ENCODE peak calls at places on chromosomes 4 and X, in four cellular contexts. F, A, H and S are unnamed samples.

GRCh38 chr4:153159728-153160221 is 44.5 kb upstream of the TRIM2 start:
- DNase-seq in H (no peak), F (no peak), A (no peak), S (no peak)

GRCh38 chr4:71711044-71711984 is 72.6 kb downstream of the GC start:
- DNase-seq in A (no peak), H (no peak), F (no peak), S (no peak)

GRCh38 chrX:119150163-119151135 is 22.8 kb upstream of the KIAA1210 start:
- DNase-seq in A (no peak), H (no peak), F (no peak), S (no peak)

GRCh38 chr4:142408003-142408441 is 438.1 kb downstream of the INPP4B start:
- DNase-seq in A (no peak), H (no peak), F (no peak), S (no peak)

GRCh38 chrX:153551135-153551534 is 33.7 kb downstream of the ATP2B3 start:
- DNase-seq in F (no peak), H (no peak), A (no peak), S (no peak)

GRCh38 chrX:47581731-47582647 is at the start of gene TIMP1:
- DNase-seq in H (peak; percentile 45), F (no peak), A (peak; percentile 95), S (peak; percentile 63)

GRCh38 chrX:132837971-132838370 is 120.5 kb downstream of the HS6ST2 start:
- DNase-seq in F (no peak), H (no peak), A (no peak), S (no peak)

GRCh38 chr4:1014395-1015167 is 3.2 kb downstream of the FGFRL1 start:
- DNase-seq in A (no peak), F (no peak), H (no peak), S (no peak)

GRCh38 chr4:154741877-154742851 is 1.6 kb upstream of the LRAT start:
- DNase-seq in F (peak; percentile 90), A (no peak), H (no peak), S (no peak)

GRCh38 chr4:118927976-118928375 is 39.3 kb downstream of the SYNPO2 start:
- DNase-seq in F (no peak), A (no peak), H (no peak), S (no peak)

GRCh38 chrX:115226929-115227328 is 7.0 kb downstream of the LRCH2 start:
- DNase-seq in A (peak; percentile 15), H (no peak), F (no peak), S (peak; percentile 33)

GRCh38 chr4:87679449-87680169 is 29.5 kb downstream of the DMP1 start:
- DNase-seq in A (peak; percentile 57), F (peak; percentile 47), H (peak; percentile 2), S (peak; percentile 48)

GRCh38 chrX:110734894-110735541 is 60.6 kb downstream of the CHRDL1 start:
- DNase-seq in H (no peak), F (no peak), A (no peak), S (no peak)

GRCh38 chr4:384311-385010 is 46.8 kb downstream of the ZNF141 start:
- DNase-seq in F (no peak), A (no peak), H (peak; percentile 7), S (no peak)

GRCh38 chr4:34766935-34767859 is 1477.1 kb downstream of the ARAP2 start:
- DNase-seq in F (no peak), A (no peak), H (no peak), S (no peak)

GRCh38 chrX:138917781-138918180 is 206.3 kb upstream of the FGF13 start:
- DNase-seq in H (no peak), A (no peak), F (no peak), S (no peak)

GRCh38 chr4:106201373-106201772 is 114.6 kb downstream of the TBCK start:
- DNase-seq in A (peak; percentile 9), H (no peak), F (no peak), S (peak; percentile 7)

GRCh38 chr4:25981749-25982148 is 67.7 kb downstream of the SMIM20 start:
- DNase-seq in F (no peak), A (no peak), H (no peak), S (no peak)

GRCh38 chr4:60605651-60606354 is 594.3 kb upstream of the ADGRL3 start:
- DNase-seq in F (no peak), A (no peak), H (no peak), S (no peak)

GRCh38 chr4:164892018-164892417 is 15.0 kb downstream of the APELA start:
- DNase-seq in A (no peak), H (peak; percentile 68), F (no peak), S (no peak)

GRCh38 chr4:46931981-46932380 is 22.9 kb upstream of the COX7B2 start:
- DNase-seq in A (no peak), F (no peak), H (peak; percentile 2), S (peak; percentile 3)

GRCh38 chr4:15003441-15003890 is 1.2 kb downstream of the CPEB2 start:
- DNase-seq in H (no peak), A (peak; percentile 52), F (no peak), S (no peak)

GRCh38 chr4:181520790-181521189 is 722.4 kb upstream of the TENM3 start:
- DNase-seq in A (no peak), H (no peak), F (no peak), S (no peak)

GRCh38 chrX:56462389-56462788 is 101.0 kb upstream of the UBQLN2 start:
- DNase-seq in A (no peak), F (no peak), H (no peak), S (no peak)

GRCh38 chrX:105515561-105515960 is 295.1 kb upstream of the TEX13A start:
- DNase-seq in F (no peak), A (no peak), H (no peak), S (no peak)

GRCh38 chrX:645024-645376 is 14.4 kb downstream of the SHOX start:
- DNase-seq in A (no peak), F (no peak), H (no peak), S (no peak)

GRCh38 chr4:185464184-185464583 is 7.3 kb downstream of the CCDC110 start:
- DNase-seq in F (no peak), A (peak; percentile 8), H (no peak), S (no peak)

GRCh38 chrX:48090123-48090522 is 18.7 kb upstream of the ZNF630 start:
- DNase-seq in F (no peak), H (no peak), A (no peak), S (no peak)

GRCh38 chr4:128653514-128654420 is 155.7 kb upstream of the JADE1 start:
- DNase-seq in A (no peak), H (no peak), F (no peak), S (no peak)

GRCh38 chr4:99946346-99947189 is at the start of gene DNAJB14:
- DNase-seq in F (no peak), H (no peak), A (peak; percentile 84), S (peak; percentile 47)

GRCh38 chr4:42412251-42412650 is 15.0 kb downstream of the SHISA3 start:
- DNase-seq in A (no peak), H (no peak), F (no peak), S (no peak)

GRCh38 chr4:95510145-95510544 is 38.6 kb downstream of the UNC5C start:
- DNase-seq in F (no peak), A (peak; percentile 10), H (no peak), S (peak; percentile 2)

DNA sequence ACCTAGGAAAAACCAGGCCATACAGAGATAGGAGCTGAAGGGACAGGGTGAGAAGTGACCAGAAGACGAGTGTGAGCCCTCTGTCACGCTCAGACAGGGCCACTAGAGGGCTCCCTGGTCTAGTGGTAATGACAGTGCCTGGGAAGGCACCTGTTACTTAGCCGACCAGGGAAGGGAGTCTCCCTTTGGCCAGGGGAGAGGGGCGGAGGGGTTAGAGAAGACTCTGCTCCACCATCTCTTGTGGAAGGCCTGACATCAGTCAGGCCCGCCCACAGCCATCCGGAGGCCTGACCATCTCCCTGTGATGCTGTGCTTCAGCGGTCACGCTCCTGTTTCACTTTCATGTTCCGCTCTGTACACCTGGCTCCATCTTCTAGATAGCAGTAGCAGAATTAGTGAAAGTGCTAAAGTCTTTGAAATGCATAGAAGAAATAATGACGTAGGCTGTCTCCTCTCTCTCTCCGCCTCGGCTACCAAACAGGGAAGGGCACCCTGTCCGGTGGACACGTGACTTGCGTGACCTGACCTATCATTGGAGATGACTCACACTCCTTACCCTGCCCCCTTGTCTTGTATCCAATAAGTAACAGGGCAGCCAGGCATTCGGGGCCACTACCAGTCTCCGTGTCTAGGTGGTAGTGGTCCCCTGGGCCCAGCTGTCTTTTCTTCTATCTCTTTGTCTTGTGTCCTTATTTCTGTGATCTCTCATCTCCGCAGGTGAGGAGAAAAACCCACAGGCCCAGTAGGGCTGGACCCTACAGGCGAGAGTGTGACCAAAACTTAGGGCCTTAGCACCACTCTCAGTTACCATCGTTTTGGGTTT is 26.7 kb downstream of the HTT-AS start:
- DNase-seq in H (peak; percentile 99), F (peak; percentile 41), A (peak; percentile 80), S (peak; percentile 57)
- TF ChIP-seq CHD2 in H (no peak), F (no peak), A (no peak), S (no peak)

GRCh38 chrX:41303013-41303412 is 30.9 kb upstream of the DDX3X start:
- DNase-seq in A (no peak), H (no peak), F (no peak), S (no peak)

GRCh38 chrX:41302293-41302868 is 31.6 kb upstream of the DDX3X start:
- DNase-seq in A (peak; percentile 20), H (no peak), F (no peak), S (no peak)

GRCh38 chrX:41301438-41301824 is 32.5 kb upstream of the DDX3X start:
- DNase-seq in A (no peak), F (no peak), H (no peak), S (no peak)

GRCh38 chrX:41304178-41304577 is 29.8 kb upstream of the DDX3X start:
- DNase-seq in H (no peak), A (no peak), F (no peak), S (no peak)

DNA sequence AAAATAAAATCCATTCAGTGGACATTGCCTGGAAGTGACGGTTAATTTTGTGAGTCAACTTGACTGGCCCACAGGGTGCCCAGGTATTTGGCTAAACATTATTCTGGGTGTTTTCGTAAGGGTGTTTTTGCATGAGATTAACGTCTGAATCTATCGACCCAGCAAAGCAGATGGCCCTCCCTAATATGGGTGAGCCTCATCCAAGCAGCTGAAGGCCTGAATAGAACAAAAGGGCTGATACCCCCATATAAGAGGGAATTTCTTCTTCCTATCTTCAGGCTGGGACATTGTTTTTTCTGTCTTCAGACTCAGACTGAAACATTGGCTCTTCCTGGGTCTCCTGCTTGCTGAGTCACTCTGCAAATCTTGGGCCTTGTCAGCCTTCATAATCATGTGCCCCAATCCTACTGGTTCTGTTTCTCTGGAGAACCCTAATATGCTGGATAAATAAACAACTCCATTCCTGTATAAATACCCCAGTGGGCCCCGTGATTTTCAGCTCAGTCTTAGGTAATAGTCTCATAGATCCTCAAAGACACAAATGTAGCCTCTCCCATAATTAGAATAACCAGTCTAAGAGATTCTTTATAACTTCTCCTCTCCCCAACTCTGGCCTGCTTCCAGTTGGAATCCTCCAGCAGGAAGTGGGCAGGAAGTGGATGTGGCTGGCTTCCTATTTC is 33.1 kb upstream of the DDX3X start:
- DNase-seq in H (no peak), F (no peak), A (peak; percentile 37), S (no peak)
- TF ChIP-seq ZNF274 in H (no peak), F (no peak), A (no peak), S (no peak)

DNA sequence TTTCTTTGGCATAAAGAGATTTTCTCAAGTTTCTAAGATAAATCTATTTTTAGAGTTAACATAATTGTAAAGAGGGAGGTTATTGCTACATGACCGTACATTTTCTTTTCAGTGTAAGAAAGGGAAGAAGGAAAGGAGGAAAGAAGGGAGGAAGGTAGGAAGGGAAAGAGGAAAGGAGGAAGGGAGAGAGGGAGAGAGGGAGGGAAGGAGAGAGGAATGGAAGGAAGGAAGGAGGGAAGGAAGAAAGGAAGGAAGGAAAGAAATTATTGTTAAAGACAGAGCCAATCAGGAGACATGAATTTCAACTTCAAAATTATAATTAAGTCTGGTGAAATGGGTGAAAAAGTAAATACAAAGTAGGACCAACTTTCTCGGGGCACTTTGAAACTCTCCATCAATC is 197.6 kb downstream of the SNCA start:
- DNase-seq in F (no peak), A (no peak), H (no peak), S (no peak)
- TF ChIP-seq CHD2 in F (no peak), A (no peak), H (no peak), S (no peak)

GRCh38 chr4:54063224-54063623 is 1.2 kb downstream of the CHIC2 start:
- DNase-seq in A (peak; percentile 11), H (no peak), F (no peak), S (peak; percentile 52)
- TF ChIP-seq ZNF274 in A (no peak), H (no peak), F (no peak), S (no peak)